ENCODE peak calls at places on chromosome 7, in ten cellular contexts. Z is Karpas-422, A is NT2/D1, Y is left ventricle myocardium inferior, G is Panc1, E is fibroblast of lung, F is uterus, R is cardiac muscle cell, B is H9, H is SK-N-SH. L is an unnamed sample.

GRCh38 chr7:5172196-5172800 is 17.7 kb upstream of the WIPI2 start:
- DNase-seq in Z (no peak), A (no peak), Y (no peak), G (no peak), E (peak; percentile 20), F (no peak), R (no peak), B (no peak), H (no peak), L (no peak)

GRCh38 chr7:24992314-24992713 is 12.3 kb upstream of the OSBPL3 start:
- DNase-seq in Z (no peak), A (no peak), Y (no peak), G (no peak), E (no peak), F (no peak), R (no peak), B (no peak), H (no peak), L (peak; percentile 21)

GRCh38 chr7:117427258-117427701 is at the start of gene ASZ1:
- DNase-seq in Z (no peak), A (no peak), Y (no peak), G (no peak), E (no peak), F (no peak), R (no peak), B (no peak), H (peak; percentile 11), L (no peak)

GRCh38 chr7:151400626-151401315 is 9.1 kb downstream of the WDR86 start:
- DNase-seq in Z (no peak), A (no peak), Y (no peak), G (no peak), E (no peak), F (no peak), R (no peak), B (no peak), H (no peak), L (no peak)

GRCh38 chr7:112721395-112721794 is 68.8 kb downstream of the TMEM168 start:
- DNase-seq in Z (no peak), A (no peak), Y (no peak), G (no peak), E (no peak), F (no peak), R (no peak), B (no peak), H (no peak), L (no peak)

GRCh38 chr7:100951888-100952560 is 2.7 kb downstream of the MUC3A start:
- DNase-seq in Z (no peak), A (no peak), Y (no peak), G (no peak), E (no peak), F (no peak), R (no peak), B (peak; percentile 46), H (no peak), L (no peak)

GRCh38 chr7:32126843-32127242 is 56.6 kb upstream of the PDE1C start:
- DNase-seq in Z (no peak), A (no peak), Y (no peak), G (no peak), E (no peak), F (no peak), R (no peak), B (no peak), H (no peak), L (no peak)

GRCh38 chr7:54687518-54688212 is 71.3 kb downstream of the SEC61G start:
- DNase-seq in Z (no peak), A (no peak), Y (no peak), G (no peak), E (no peak), F (no peak), R (no peak), B (no peak), H (no peak), L (no peak)

DNA sequence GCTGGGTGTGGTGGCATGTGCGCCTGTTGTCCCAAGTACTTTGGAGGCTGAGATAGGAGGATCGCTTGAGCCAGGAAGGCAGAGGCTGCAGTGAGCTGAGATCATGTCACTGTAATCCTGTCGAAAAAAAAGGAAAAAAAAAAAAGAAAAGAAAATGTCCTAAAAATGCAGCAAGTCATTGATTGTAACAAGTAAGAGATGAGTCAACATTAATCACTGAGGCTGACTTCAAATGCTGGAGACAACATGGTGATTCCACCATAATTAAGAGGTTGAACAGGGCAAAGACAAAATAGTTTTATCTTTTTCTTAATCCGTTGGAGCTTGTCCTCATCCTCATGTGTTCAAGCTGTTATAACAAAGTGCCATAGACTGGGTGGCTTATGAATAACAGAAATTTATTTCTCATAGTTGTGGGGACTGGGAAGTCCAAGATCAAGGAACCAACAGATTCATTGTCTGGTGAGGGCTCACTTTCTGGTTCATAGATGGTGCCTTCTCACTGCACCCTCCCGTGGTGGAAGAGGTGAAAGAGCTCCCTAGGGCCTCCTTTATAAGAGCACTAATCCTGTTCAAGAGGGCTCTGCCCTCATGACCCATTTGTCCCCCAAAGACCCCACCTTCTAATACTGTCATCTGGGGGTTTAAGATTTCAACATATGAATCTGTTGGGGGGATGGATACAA is 60.3 kb downstream of the TBXAS1 start:
- DNase-seq in Z (peak; percentile 40), A (no peak), Y (no peak), G (no peak), E (peak; percentile 52), F (no peak), R (no peak), B (no peak), H (no peak), L (no peak)
- H3K4me1 ChIP-seq in Z (no peaks in the 10 kb centered on the region), A (no peaks in the 10 kb centered on the region), Y (no peaks in the 10 kb centered on the region), G (no peaks in the 10 kb centered on the region), E (no peaks in the 10 kb centered on the region), F (no peaks in the 10 kb centered on the region), R (no peaks in the 10 kb centered on the region), B (no peaks in the 10 kb centered on the region), H (no peaks in the 10 kb centered on the region), L (no peaks in the 10 kb centered on the region)

GRCh38 chr7:129919492-129919891 is 33.3 kb downstream of the UBE2H start:
- DNase-seq in Z (no peak), A (no peak), Y (no peak), G (no peak), E (no peak), F (no peak), R (no peak), B (no peak), H (no peak), L (no peak)

GRCh38 chr7:129926618-129927017 is 26.1 kb downstream of the UBE2H start:
- DNase-seq in Z (no peak), A (no peak), Y (no peak), G (no peak), E (no peak), F (no peak), R (no peak), B (no peak), H (no peak), L (no peak)

GRCh38 chr7:129925416-129926002 is 27.3 kb downstream of the UBE2H start:
- DNase-seq in Z (no peak), A (no peak), Y (no peak), G (no peak), E (peak; percentile 92), F (peak; percentile 57), R (no peak), B (no peak), H (no peak), L (no peak)

GRCh38 chr7:129924602-129925001 is 28.2 kb downstream of the UBE2H start:
- DNase-seq in Z (no peak), A (no peak), Y (no peak), G (no peak), E (no peak), F (no peak), R (no peak), B (no peak), H (no peak), L (no peak)

DNA sequence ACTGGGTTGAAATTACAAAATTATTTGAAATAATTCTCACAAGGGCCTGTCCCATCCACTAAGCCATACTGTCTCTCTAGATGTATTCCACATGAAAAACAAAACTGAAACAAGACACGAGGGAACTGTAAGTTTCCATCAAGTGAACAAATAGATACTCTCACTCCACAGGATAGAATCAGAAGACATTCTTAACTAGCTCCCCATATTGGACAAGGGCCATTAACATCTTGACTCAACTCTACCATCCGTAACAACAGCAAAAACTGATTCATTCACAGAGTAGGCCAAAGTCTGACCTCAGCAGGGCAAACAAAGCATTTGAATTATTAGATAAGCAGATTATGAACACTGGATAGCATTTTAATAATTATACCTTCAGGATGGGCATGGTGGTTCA is 29.1 kb downstream of the UBE2H start:
- DNase-seq in Z (no peak), A (no peak), Y (no peak), G (no peak), E (peak; percentile 94), F (no peak), R (no peak), B (no peak), H (no peak), L (no peak)
- H3K4me1 ChIP-seq in Z (no peaks in the 10 kb centered on the region), A (peaks cover 6% of the 10 kb centered on the region), Y (peaks cover 77% of the 10 kb centered on the region), G (peaks cover 5% of the 10 kb centered on the region), E (no peaks in the 10 kb centered on the region), F (no peaks in the 10 kb centered on the region), R (no peaks in the 10 kb centered on the region), B (no peaks in the 10 kb centered on the region), H (peaks cover 9% of the 10 kb centered on the region), L (no peaks in the 10 kb centered on the region)

DNA sequence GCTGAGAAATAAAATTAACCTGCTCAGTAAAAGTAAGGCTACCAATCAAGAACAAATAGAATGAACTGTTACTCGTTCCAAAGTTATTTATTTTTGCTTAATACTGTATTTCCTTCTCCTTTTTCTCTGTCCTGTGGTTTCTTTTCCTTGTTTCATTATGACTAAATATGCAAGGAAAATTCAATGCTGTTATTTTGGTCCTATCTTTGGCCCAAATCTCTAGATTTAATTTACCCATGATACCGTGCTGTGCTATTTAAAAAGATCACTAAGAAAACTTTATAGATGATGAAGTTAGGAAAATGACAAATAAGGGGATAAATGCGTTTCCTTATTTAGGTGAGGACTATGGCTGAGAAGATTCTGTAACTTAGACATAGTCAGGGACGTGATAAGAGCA is 45.3 kb upstream of the FAM133B start:
- DNase-seq in Z (no peak), A (no peak), Y (no peak), G (no peak), E (no peak), F (no peak), R (no peak), B (no peak), H (no peak), L (no peak)
- H3K4me1 ChIP-seq in Z (peaks cover 32% of the 10 kb centered on the region), A (no peaks in the 10 kb centered on the region), Y (peaks cover 75% of the 10 kb centered on the region), G (peaks cover 40% of the 10 kb centered on the region), E (peaks cover 9% of the 10 kb centered on the region), F (no peaks in the 10 kb centered on the region), R (peaks cover 37% of the 10 kb centered on the region), B (no peaks in the 10 kb centered on the region), H (peaks cover 58% of the 10 kb centered on the region), L (peaks cover 41% of the 10 kb centered on the region)

GRCh38 chr7:157141525-157142060 is 2.9 kb downstream of the UBE3C start:
- DNase-seq in Z (no peak), A (no peak), Y (no peak), G (no peak), E (no peak), F (no peak), R (no peak), B (no peak), H (no peak), L (no peak)

GRCh38 chr7:157140118-157140905 is 1.6 kb downstream of the UBE3C start:
- DNase-seq in Z (peak; percentile 52), A (no peak), Y (no peak), G (no peak), E (no peak), F (no peak), R (no peak), B (no peak), H (no peak), L (no peak)

GRCh38 chr7:157138424-157139141 is at the start of gene UBE3C:
- DNase-seq in Z (peak; percentile 97), A (peak; percentile 93), Y (peak; percentile 93), G (peak; percentile 56), E (peak; percentile 92), F (peak; percentile 86), R (peak; percentile 93), B (peak; percentile 87), H (peak; percentile 100), L (peak; percentile 80)

GRCh38 chr7:157139142-157140117 is 704 bp downstream of the UBE3C start:
- DNase-seq in Z (peak; percentile 79), A (peak; percentile 18), Y (peak; percentile 42), G (no peak), E (peak; percentile 48), F (peak; percentile 30), R (peak; percentile 68), B (no peak), H (no peak), L (peak; percentile 55)

GRCh38 chr7:157143788-157144187 is 5.1 kb downstream of the UBE3C start:
- DNase-seq in Z (no peak), A (no peak), Y (no peak), G (no peak), E (no peak), F (no peak), R (no peak), B (no peak), H (no peak), L (no peak)
- H3K4me1 ChIP-seq in Z (peaks cover 11% of the 10 kb centered on the region), A (peaks cover 12% of the 10 kb centered on the region), Y (peaks cover 56% of the 10 kb centered on the region), G (peaks cover 11% of the 10 kb centered on the region), E (peaks cover 6% of the 10 kb centered on the region), F (peaks cover 12% of the 10 kb centered on the region), R (peaks cover 13% of the 10 kb centered on the region), B (peaks cover 5% of the 10 kb centered on the region), H (peaks cover 11% of the 10 kb centered on the region), L (peaks cover 15% of the 10 kb centered on the region)